ENCODE peak calls at places on chromosomes 2 and 18, in eight cellular contexts. N is nucleus accumbens, A is NCI-H446 treated with DMSO at 0.1 percent for 48 hours, X is GM13976, Q is EL, H is NCI-H1417, V is AG09319, Y is HFF-Myc. K is an unnamed sample.

GRCh38 chr2:146931109-146931508 is 913.7 kb upstream of the ACVR2A start:
- DNase-seq in N (no peak), Q (no peak), V (no peak), A (no peak), H (no peak), Y (no peak), X (no peak), K (no peak)

GRCh38 chr18:69774831-69775230 is 172.8 kb downstream of the CD226 start:
- DNase-seq in Q (peak), A (no peak), X (no peak), Y (no peak), H (no peak), V (peak), N (no peak), K (no peak)

GRCh38 chr18:55265916-55266488 is 306.7 kb upstream of the CCDC68 start:
- DNase-seq in V (no peak), X (no peak), H (no peak), N (no peak), Q (peak), Y (peak), A (no peak), K (peak)

GRCh38 chr18:48859311-48860275 is 91.2 kb downstream of the SMAD7 start:
- DNase-seq in V (no peak), H (no peak), Q (no peak), Y (no peak), A (peak), N (no peak), X (no peak), K (no peak)

GRCh38 chr2:232860593-232861241 is 9.3 kb upstream of the SNORC start:
- DNase-seq in V (no peak), H (no peak), N (no peak), X (no peak), Q (no peak), A (no peak), Y (no peak), K (no peak)

GRCh38 chr18:11666176-11666575 is 22.9 kb upstream of the GNAL start:
- DNase-seq in Q (no peak), Y (no peak), X (no peak), V (no peak), H (no peak), A (no peak), N (no peak), K (no peak)

GRCh38 chr2:232367591-232368233 is 10.8 kb upstream of the ALPP start:
- DNase-seq in H (no peak), V (no peak), N (no peak), A (no peak), Y (no peak), Q (no peak), X (no peak), K (peak)

GRCh38 chr2:173339807-173340206 is 14.9 kb upstream of the CDCA7 start:
- DNase-seq in Q (no peak), H (no peak), X (no peak), N (no peak), Y (no peak), V (no peak), A (no peak), K (no peak)

GRCh38 chr2:98552499-98553179 is 55.7 kb downstream of the COA5 start:
- DNase-seq in A (no peak), Q (peak), Y (no peak), N (no peak), H (no peak), X (no peak), V (no peak), K (no peak)

GRCh38 chr2:45736757-45737704 is 85.6 kb downstream of the PRKCE start:
- DNase-seq in V (no peak), N (no peak), Q (no peak), A (no peak), Y (no peak), X (no peak), H (no peak), K (no peak)

GRCh38 chr2:172449916-172450550 is 22.6 kb downstream of the ITGA6 start:
- DNase-seq in A (no peak), H (no peak), V (no peak), Y (no peak), X (no peak), Q (peak), N (no peak), K (no peak)

GRCh38 chr2:197209742-197210408 is 100.7 kb downstream of the ANKRD44 start:
- DNase-seq in H (no peak), N (no peak), Q (no peak), V (no peak), A (no peak), Y (no peak), X (no peak), K (peak)

GRCh38 chr2:75570948-75571729 is 10.4 kb upstream of the EVA1A start:
- DNase-seq in X (no peak), Q (no peak), V (no peak), Y (no peak), A (no peak), H (peak), N (no peak), K (peak)

GRCh38 chr2:145792745-145793144 is 1272.8 kb upstream of the ZEB2 start:
- DNase-seq in X (no peak), H (no peak), N (no peak), Q (no peak), A (no peak), V (no peak), Y (no peak), K (no peak)

GRCh38 chr2:239188536-239188935 is 212.3 kb downstream of the HDAC4 start:
- DNase-seq in X (no peak), Q (no peak), N (no peak), Y (no peak), V (no peak), H (no peak), A (no peak), K (no peak)

GRCh38 chr2:39737661-39738060 is 41.4 kb downstream of the THUMPD2 start:
- DNase-seq in Q (peak), H (no peak), N (peak), Y (no peak), A (no peak), V (no peak), X (no peak), K (peak)

GRCh38 chr2:25692143-25692542 is 18.8 kb upstream of the DTNB start:
- DNase-seq in Q (peak), V (no peak), X (no peak), N (no peak), H (no peak), A (no peak), Y (no peak), K (peak)

GRCh38 chr2:11169333-11169732 is 14.1 kb downstream of the SLC66A3 start:
- DNase-seq in Q (no peak), Y (no peak), N (no peak), X (no peak), V (no peak), H (no peak), A (no peak), K (no peak)

GRCh38 chr2:27322301-27322765 is 564 bp downstream of the MPV17 start:
- DNase-seq in X (peak), A (no peak), H (no peak), V (no peak), N (no peak), Y (no peak), Q (no peak), K (peak)